ENCODE peak calls at places on chromosome 17, in nine cellular contexts. R is HFF-Myc, V is heart right ventricle, D is left ventricle myocardium inferior, L is upper lobe of right lung, X is SK-N-SH, N is WERI-Rb-1, Z is coronary artery, E is fibroblast of pulmonary artery. T is an unnamed sample.

GRCh38 chr17:42120161-42121065 is 754 bp downstream of the KAT2A start:
- DNase-seq in R (no peak), V (no peak), D (no peak), L (no peak), X (peak), N (peak), Z (no peak), E (no peak), T (no peak)

GRCh38 chr17:46870116-46870803 is 18.9 kb downstream of the WNT9B start:
- DNase-seq in R (no peak), V (no peak), D (no peak), L (no peak), X (no peak), N (no peak), Z (no peak), E (no peak), T (no peak)

GRCh38 chr17:80531400-80531799 is 13.2 kb upstream of the RPTOR start:
- DNase-seq in R (no peak), V (no peak), D (no peak), L (no peak), X (no peak), N (no peak), Z (no peak), E (no peak), T (no peak)

GRCh38 chr17:80941743-80942211 is 49.9 kb upstream of the CHMP6 start:
- DNase-seq in R (no peak), V (no peak), D (no peak), L (peak), X (no peak), N (no peak), Z (no peak), E (peak), T (no peak)

GRCh38 chr17:74478369-74479100 is 12.1 kb downstream of the CD300A start:
- DNase-seq in R (no peak), V (no peak), D (no peak), L (no peak), X (peak), N (no peak), Z (no peak), E (no peak), T (no peak)

GRCh38 chr17:9062399-9062902 is 41.1 kb downstream of the NTN1 start:
- DNase-seq in R (no peak), V (no peak), D (no peak), L (no peak), X (no peak), N (no peak), Z (no peak), E (no peak), T (no peak)

GRCh38 chr17:79633937-79634813 is 23.3 kb upstream of the RBFOX3 start:
- DNase-seq in R (no peak), V (no peak), D (peak), L (peak), X (peak), N (peak), Z (peak), E (no peak), T (no peak)

GRCh38 chr17:8740486-8740885 is 4.2 kb downstream of the CCDC42 start:
- DNase-seq in R (no peak), V (no peak), D (no peak), L (no peak), X (no peak), N (peak), Z (no peak), E (no peak), T (no peak)

GRCh38 chr17:3695723-3696411 is at the start of gene P2RX5:
- DNase-seq in R (no peak), V (no peak), D (no peak), L (no peak), X (peak), N (peak), Z (no peak), E (no peak), T (peak)

GRCh38 chr17:20997711-20998570 is 44.9 kb downstream of the USP22 start:
- DNase-seq in R (no peak), V (no peak), D (no peak), L (peak), X (peak), N (no peak), Z (no peak), E (no peak), T (no peak)

GRCh38 chr17:47857551-47858410 is 6.8 kb upstream of the SP6 start:
- DNase-seq in R (no peak), V (no peak), D (no peak), L (no peak), X (no peak), N (no peak), Z (no peak), E (no peak), T (no peak)

GRCh38 chr17:62802531-62803205 is 5.4 kb downstream of the MARCHF10 start:
- DNase-seq in R (no peak), V (no peak), D (no peak), L (no peak), X (no peak), N (peak), Z (peak), E (no peak), T (no peak)

GRCh38 chr17:15384142-15384803 is 42.9 kb upstream of the TEKT3 start:
- DNase-seq in R (no peak), V (peak), D (peak), L (no peak), X (no peak), N (no peak), Z (no peak), E (peak), T (no peak)
- H3K4me3 ChIP-seq in R (no peak), V (peak), D (peak), L (peak), X (peak), N (no peak), Z (peak), E (peak), T (no peak)

DNA sequence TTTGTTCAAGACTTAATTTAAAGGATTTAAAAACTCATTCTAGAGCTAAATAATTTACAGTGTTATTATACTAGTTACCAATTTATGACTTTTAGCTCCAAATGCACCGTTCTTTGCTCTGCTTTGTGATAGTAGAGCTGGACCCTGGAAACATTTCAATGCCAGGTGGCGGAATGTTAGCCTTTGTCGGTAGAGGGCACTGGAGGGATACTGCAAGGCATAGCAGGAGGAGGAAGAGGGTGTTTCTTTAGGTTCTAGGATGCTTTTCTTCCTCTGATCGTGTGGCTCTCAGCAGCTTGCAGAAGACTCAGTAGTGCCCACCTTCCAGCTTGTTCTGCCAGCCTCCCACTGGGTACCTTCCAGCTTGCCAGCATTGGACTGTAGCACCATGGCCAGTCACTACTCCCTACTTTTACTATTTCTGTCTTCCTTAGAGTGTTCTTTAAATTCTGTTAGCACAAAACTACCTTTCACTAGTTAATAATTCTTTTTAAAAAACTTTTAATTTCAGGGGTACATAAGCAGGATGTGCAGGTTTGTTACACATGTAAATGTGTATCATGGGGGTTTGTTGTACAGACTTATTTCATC is 325.3 kb downstream of the UTP18 start:
- DNase-seq in R (no peak), V (no peak), D (no peak), L (no peak), X (peak), N (peak), Z (no peak), E (no peak), T (no peak)
- TF ChIP-seq CTCF in R (no peak), V (peak), D (peak), L (no peak), X (no peak), N (peak), Z (no peak), E (no peak), T (peak)

DNA sequence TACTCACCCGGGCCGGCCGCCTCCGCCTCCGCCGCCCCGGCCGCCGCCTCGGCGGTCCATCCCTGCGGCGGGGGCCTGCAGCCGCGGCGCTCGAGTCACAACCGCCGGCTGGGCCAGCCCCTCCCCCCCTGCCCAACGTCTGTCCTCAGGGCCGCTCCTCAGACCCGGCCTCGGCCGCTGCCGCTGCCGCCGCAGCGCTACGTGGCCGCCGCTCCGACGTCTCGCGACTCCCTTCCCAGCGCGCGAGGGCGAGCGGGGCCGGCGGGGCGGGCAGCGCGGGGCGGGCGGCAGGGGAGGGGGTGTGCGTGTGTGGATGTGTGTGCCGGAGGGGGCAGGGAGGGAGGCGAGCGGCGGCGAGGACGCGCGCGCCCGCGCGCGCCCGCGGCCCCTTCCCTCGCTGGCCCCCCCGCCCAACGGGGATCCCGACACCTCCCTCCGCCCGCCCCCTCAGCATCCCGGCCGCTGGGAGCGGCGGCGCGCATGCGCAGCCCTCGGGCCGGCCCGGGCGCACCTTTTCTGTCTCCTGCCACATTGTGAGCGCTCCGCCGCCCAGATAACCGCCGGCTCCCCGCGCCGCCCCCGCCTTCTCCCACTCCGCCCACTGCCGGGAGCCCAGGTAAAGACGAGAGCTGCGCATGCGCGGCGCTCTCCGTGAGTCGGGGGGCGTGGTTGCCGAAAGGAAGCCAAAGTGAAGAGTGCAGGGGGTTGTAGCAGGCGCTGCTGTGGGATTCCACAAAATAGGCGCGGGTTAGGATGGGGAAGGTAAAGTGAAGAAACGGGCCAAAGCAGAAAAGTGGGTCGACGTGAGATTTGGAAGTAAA is at the start of gene ZNF652:
- DNase-seq in R (no peak), V (peak), D (peak), L (peak), X (peak), N (peak), Z (peak), E (peak), T (peak)
- H3K4me3 ChIP-seq in R (peak), V (peak), D (peak), L (peak), X (peak), N (peak), Z (peak), E (peak), T (peak)

GRCh38 chr17:28615260-28615940 is 1.4 kb upstream of the RSKR start:
- DNase-seq in R (no peak), V (no peak), D (no peak), L (no peak), X (no peak), N (no peak), Z (peak), E (no peak), T (no peak)
- TF ChIP-seq CTCF in R (no peak), V (no peak), D (no peak), L (no peak), X (no peak), N (no peak), Z (no peak), E (no peak), T (no peak)

DNA sequence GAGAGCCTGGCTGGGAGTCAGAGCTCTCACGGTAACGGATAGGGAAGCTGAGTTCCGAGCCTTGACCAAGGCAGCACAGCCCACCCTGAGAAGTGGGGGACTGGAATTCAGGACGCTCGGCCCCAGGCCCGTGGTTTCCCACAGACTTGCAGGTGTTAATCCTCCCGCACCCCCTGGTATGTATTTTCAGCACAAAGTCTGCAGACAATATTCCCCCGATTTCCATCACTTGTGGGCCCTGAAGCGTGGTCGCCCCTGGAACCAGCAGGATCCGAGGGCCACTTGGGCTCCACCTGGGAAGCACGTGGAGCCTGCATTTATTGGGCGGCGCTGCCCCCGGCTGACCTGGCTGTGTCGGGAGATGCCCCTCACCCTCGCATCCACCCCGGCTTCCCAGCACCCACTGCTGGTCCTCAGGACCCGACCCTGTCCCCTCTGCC is 60.2 kb downstream of the WSB1 start:
- DNase-seq in R (no peak), V (no peak), D (no peak), L (peak), X (no peak), N (no peak), Z (no peak), E (no peak), T (no peak)
- H3K4me3 ChIP-seq in R (peak), V (peak), D (peak), L (peak), X (peak), N (peak), Z (peak), E (peak), T (peak)

T was measured in GM12864.